ENCODE peak calls at places on chromosome 10, in seven cellular contexts. One of them, this sample, is unnamed.

GRCh38 chr10:71694567-71694968 is 25.0 kb downstream of the C10orf105 start:
- DNase-seq in Panc1: no peak
- DNase-seq in upper lobe of right lung: peak; percentile 72
- DNase-seq in IMR-90: no peak
- DNase-seq in transverse colon: peak; percentile 72
- DNase-seq in vagina: no peak
- DNase-seq in HCT116: no peak
- DNase-seq in this sample: no peak

GRCh38 chr10:50892467-50892866 is 7.0 kb upstream of the A1CF start:
- DNase-seq in Panc1: no peak
- DNase-seq in upper lobe of right lung: no peak
- DNase-seq in IMR-90: no peak
- DNase-seq in transverse colon: no peak
- DNase-seq in vagina: no peak
- DNase-seq in HCT116: no peak
- DNase-seq in this sample: no peak

GRCh38 chr10:90884414-90884813 is 12.6 kb downstream of the RPP30 start:
- DNase-seq in Panc1: no peak
- DNase-seq in upper lobe of right lung: no peak
- DNase-seq in IMR-90: peak; percentile 41
- DNase-seq in transverse colon: no peak
- DNase-seq in vagina: no peak
- DNase-seq in HCT116: no peak
- DNase-seq in this sample: no peak

GRCh38 chr10:127563718-127564553 is 14.8 kb downstream of the NPS start:
- DNase-seq in Panc1: no peak
- DNase-seq in upper lobe of right lung: peak; percentile 79
- DNase-seq in IMR-90: no peak
- DNase-seq in transverse colon: peak; percentile 21
- DNase-seq in vagina: no peak
- DNase-seq in HCT116: peak; percentile 24
- DNase-seq in this sample: no peak

GRCh38 chr10:13354783-13355182 is 6.7 kb upstream of the SEPHS1 start:
- DNase-seq in Panc1: no peak
- DNase-seq in upper lobe of right lung: no peak
- DNase-seq in IMR-90: no peak
- DNase-seq in transverse colon: no peak
- DNase-seq in vagina: no peak
- DNase-seq in HCT116: no peak
- DNase-seq in this sample: no peak

GRCh38 chr10:77393821-77394501 is 243.6 kb downstream of the KCNMA1 start:
- DNase-seq in Panc1: no peak
- DNase-seq in upper lobe of right lung: no peak
- DNase-seq in IMR-90: no peak
- DNase-seq in transverse colon: no peak
- DNase-seq in vagina: no peak
- DNase-seq in HCT116: no peak
- DNase-seq in this sample: no peak

GRCh38 chr10:105952153-105952552 is 1212.4 kb downstream of the SORCS1 start:
- DNase-seq in Panc1: no peak
- DNase-seq in upper lobe of right lung: no peak
- DNase-seq in IMR-90: peak; percentile 27
- DNase-seq in transverse colon: no peak
- DNase-seq in vagina: no peak
- DNase-seq in HCT116: no peak
- DNase-seq in this sample: no peak

GRCh38 chr10:84156768-84157167 is 16.8 kb upstream of the GPR15LG start:
- DNase-seq in Panc1: peak; percentile 25
- DNase-seq in upper lobe of right lung: no peak
- DNase-seq in IMR-90: peak; percentile 10
- DNase-seq in transverse colon: no peak
- DNase-seq in vagina: no peak
- DNase-seq in HCT116: no peak
- DNase-seq in this sample: no peak

GRCh38 chr10:5413012-5413938 is 918 bp downstream of the NET1 start:
- DNase-seq in Panc1: no peak
- DNase-seq in upper lobe of right lung: no peak
- DNase-seq in IMR-90: peak; percentile 30
- DNase-seq in transverse colon: no peak
- DNase-seq in vagina: no peak
- DNase-seq in HCT116: no peak
- DNase-seq in this sample: no peak

GRCh38 chr10:58967551-58968418 is 208.7 kb upstream of the PHYHIPL start:
- DNase-seq in Panc1: no peak
- DNase-seq in upper lobe of right lung: peak; percentile 61
- DNase-seq in IMR-90: no peak
- DNase-seq in transverse colon: no peak
- DNase-seq in vagina: no peak
- DNase-seq in HCT116: no peak
- DNase-seq in this sample: no peak
- H3K4me3 ChIP-seq in Panc1: no peak overlapping the region
- H3K4me3 ChIP-seq in upper lobe of right lung: no peak overlapping the region
- H3K4me3 ChIP-seq in IMR-90: no peak overlapping the region
- H3K4me3 ChIP-seq in transverse colon: no peak overlapping the region
- H3K4me3 ChIP-seq in vagina: no peak overlapping the region
- H3K4me3 ChIP-seq in HCT116: no peak overlapping the region
- H3K4me3 ChIP-seq in this sample: no peak overlapping the region

DNA sequence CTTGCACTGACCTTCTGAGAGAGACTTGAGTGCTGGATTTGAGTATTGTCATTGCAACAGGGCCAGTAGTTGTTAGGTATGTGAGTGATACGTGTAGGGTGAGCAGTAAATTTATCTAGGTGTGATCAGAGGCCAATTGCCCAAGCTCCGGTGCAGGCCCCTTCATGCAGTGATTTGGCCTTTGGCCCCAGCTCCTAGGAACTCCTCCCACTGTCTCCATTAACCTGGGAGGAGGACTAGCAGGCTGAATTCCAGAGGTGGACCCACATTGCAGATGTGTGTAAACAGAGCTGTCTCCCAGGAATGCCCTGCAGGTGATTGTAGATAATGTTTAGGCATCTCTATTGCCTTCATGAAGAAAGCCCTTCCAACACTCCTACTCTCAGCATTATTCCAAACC is 19.5 kb downstream of the TCF7L2 start:
- DNase-seq in Panc1: no peak
- DNase-seq in upper lobe of right lung: no peak
- DNase-seq in IMR-90: no peak
- DNase-seq in transverse colon: peak; percentile 44
- DNase-seq in vagina: no peak
- DNase-seq in HCT116: no peak
- DNase-seq in this sample: no peak
- H3K36me3 ChIP-seq in Panc1: no peaks in the 10 kb centered on the region
- H3K36me3 ChIP-seq in upper lobe of right lung: peaks cover 37% of the 10 kb centered on the region
- H3K36me3 ChIP-seq in IMR-90: peaks cover 18% of the 10 kb centered on the region
- H3K36me3 ChIP-seq in transverse colon: no peaks in the 10 kb centered on the region
- H3K36me3 ChIP-seq in vagina: peaks cover 6% of the 10 kb centered on the region
- H3K36me3 ChIP-seq in HCT116: peaks cover 73% of the 10 kb centered on the region
- H3K36me3 ChIP-seq in this sample: no peaks in the 10 kb centered on the region

GRCh38 chr10:73973427-73973826 is 24.5 kb upstream of the VCL start:
- DNase-seq in Panc1: no peak
- DNase-seq in upper lobe of right lung: no peak
- DNase-seq in IMR-90: no peak
- DNase-seq in transverse colon: no peak
- DNase-seq in vagina: no peak
- DNase-seq in HCT116: no peak
- DNase-seq in this sample: no peak

GRCh38 chr10:73974309-73974946 is 23.5 kb upstream of the VCL start:
- DNase-seq in Panc1: no peak
- DNase-seq in upper lobe of right lung: no peak
- DNase-seq in IMR-90: no peak
- DNase-seq in transverse colon: no peak
- DNase-seq in vagina: no peak
- DNase-seq in HCT116: no peak
- DNase-seq in this sample: no peak

GRCh38 chr10:73979428-73980407 is 18.2 kb upstream of the VCL start:
- DNase-seq in Panc1: no peak
- DNase-seq in upper lobe of right lung: no peak
- DNase-seq in IMR-90: no peak
- DNase-seq in transverse colon: no peak
- DNase-seq in vagina: no peak
- DNase-seq in HCT116: no peak
- DNase-seq in this sample: no peak

GRCh38 chr10:73971636-73972354 is 26.1 kb upstream of the VCL start:
- DNase-seq in Panc1: no peak
- DNase-seq in upper lobe of right lung: no peak
- DNase-seq in IMR-90: no peak
- DNase-seq in transverse colon: no peak
- DNase-seq in vagina: no peak
- DNase-seq in HCT116: no peak
- DNase-seq in this sample: no peak

DNA sequence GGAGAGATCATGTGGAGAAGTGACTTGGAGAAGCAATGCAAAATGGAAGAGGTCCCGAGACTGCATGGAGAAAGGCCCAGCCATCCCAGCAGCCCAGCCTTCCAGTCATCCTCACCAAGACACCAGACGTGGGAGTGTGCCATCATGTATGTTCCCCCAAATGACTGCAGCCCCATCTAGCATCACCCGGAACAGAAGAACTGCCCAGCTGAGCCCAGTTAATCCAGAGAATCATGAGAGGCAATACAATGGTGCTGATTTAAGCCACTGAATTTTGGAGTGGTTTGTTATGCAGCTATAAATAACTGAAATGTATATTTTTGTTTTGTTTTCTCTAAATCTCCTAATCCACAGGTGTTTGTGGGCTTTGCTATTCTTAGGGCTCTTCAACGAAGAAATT is 22.5 kb upstream of the VCL start:
- DNase-seq in Panc1: no peak
- DNase-seq in upper lobe of right lung: no peak
- DNase-seq in IMR-90: no peak
- DNase-seq in transverse colon: no peak
- DNase-seq in vagina: no peak
- DNase-seq in HCT116: no peak
- DNase-seq in this sample: no peak
- H3K4me3 ChIP-seq in Panc1: no peak overlapping the region
- H3K4me3 ChIP-seq in upper lobe of right lung: no peak overlapping the region
- H3K4me3 ChIP-seq in IMR-90: no peak overlapping the region
- H3K4me3 ChIP-seq in transverse colon: no peak overlapping the region
- H3K4me3 ChIP-seq in vagina: no peak overlapping the region
- H3K4me3 ChIP-seq in HCT116: no peak overlapping the region
- H3K4me3 ChIP-seq in this sample: no peak overlapping the region

DNA sequence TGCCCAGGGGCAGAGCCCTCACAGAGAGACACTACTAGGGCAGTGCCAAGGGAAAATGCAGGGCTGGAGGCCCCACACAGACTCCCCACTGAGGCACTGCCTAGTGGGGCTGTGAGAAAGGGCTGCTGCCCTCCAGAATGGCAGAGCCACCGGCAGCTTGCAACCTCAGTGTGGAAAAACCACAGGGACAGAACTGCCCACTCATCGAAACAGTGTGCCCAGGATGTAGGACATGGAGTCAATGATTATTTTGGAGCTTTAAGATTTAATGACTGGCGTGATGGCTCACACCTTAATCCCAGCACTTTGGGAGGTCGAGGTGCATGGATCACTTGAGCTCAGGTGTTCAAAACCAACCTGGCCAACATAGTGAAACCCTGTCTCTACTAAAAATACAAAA is 27.5 kb upstream of the MSS51 start:
- DNase-seq in Panc1: no peak
- DNase-seq in upper lobe of right lung: no peak
- DNase-seq in IMR-90: no peak
- DNase-seq in transverse colon: no peak
- DNase-seq in vagina: no peak
- DNase-seq in HCT116: no peak
- DNase-seq in this sample: no peak
- H3K36me3 ChIP-seq in Panc1: no peaks in the 10 kb centered on the region
- H3K36me3 ChIP-seq in upper lobe of right lung: peaks cover 48% of the 10 kb centered on the region
- H3K36me3 ChIP-seq in IMR-90: peaks cover 15% of the 10 kb centered on the region
- H3K36me3 ChIP-seq in transverse colon: peaks cover 5% of the 10 kb centered on the region
- H3K36me3 ChIP-seq in vagina: peaks cover 17% of the 10 kb centered on the region
- H3K36me3 ChIP-seq in HCT116: peaks cover 4% of the 10 kb centered on the region
- H3K36me3 ChIP-seq in this sample: peaks cover 4% of the 10 kb centered on the region

GRCh38 chr10:117542706-117543244 is at the start of gene EMX2:
- DNase-seq in Panc1: no peak
- DNase-seq in upper lobe of right lung: no peak
- DNase-seq in IMR-90: no peak
- DNase-seq in transverse colon: no peak
- DNase-seq in vagina: no peak
- DNase-seq in HCT116: no peak
- DNase-seq in this sample: no peak
- H3K4me3 ChIP-seq in Panc1: peak within 1 kb of the TSS; percentile 48
- H3K4me3 ChIP-seq in upper lobe of right lung: peak within 1 kb of the TSS; percentile 4
- H3K4me3 ChIP-seq in IMR-90: no peak within 1 kb of the TSS
- H3K4me3 ChIP-seq in transverse colon: peak within 1 kb of the TSS; percentile 39
- H3K4me3 ChIP-seq in vagina: peak within 1 kb of the TSS; percentile 54
- H3K4me3 ChIP-seq in HCT116: peak within 1 kb of the TSS; percentile 19
- H3K4me3 ChIP-seq in this sample: peak within 1 kb of the TSS; percentile 81

GRCh38 chr10:78716034-78716660 is 352.6 kb upstream of the ZMIZ1 start:
- DNase-seq in Panc1: no peak
- DNase-seq in upper lobe of right lung: no peak
- DNase-seq in IMR-90: no peak
- DNase-seq in transverse colon: no peak
- DNase-seq in vagina: no peak
- DNase-seq in HCT116: no peak
- DNase-seq in this sample: no peak
- H3K36me3 ChIP-seq in Panc1: no peaks in the 10 kb centered on the region
- H3K36me3 ChIP-seq in upper lobe of right lung: no peaks in the 10 kb centered on the region
- H3K36me3 ChIP-seq in IMR-90: no peaks in the 10 kb centered on the region
- H3K36me3 ChIP-seq in transverse colon: no peaks in the 10 kb centered on the region
- H3K36me3 ChIP-seq in vagina: no peaks in the 10 kb centered on the region
- H3K36me3 ChIP-seq in HCT116: no peaks in the 10 kb centered on the region
- H3K36me3 ChIP-seq in this sample: no peaks in the 10 kb centered on the region

DNA sequence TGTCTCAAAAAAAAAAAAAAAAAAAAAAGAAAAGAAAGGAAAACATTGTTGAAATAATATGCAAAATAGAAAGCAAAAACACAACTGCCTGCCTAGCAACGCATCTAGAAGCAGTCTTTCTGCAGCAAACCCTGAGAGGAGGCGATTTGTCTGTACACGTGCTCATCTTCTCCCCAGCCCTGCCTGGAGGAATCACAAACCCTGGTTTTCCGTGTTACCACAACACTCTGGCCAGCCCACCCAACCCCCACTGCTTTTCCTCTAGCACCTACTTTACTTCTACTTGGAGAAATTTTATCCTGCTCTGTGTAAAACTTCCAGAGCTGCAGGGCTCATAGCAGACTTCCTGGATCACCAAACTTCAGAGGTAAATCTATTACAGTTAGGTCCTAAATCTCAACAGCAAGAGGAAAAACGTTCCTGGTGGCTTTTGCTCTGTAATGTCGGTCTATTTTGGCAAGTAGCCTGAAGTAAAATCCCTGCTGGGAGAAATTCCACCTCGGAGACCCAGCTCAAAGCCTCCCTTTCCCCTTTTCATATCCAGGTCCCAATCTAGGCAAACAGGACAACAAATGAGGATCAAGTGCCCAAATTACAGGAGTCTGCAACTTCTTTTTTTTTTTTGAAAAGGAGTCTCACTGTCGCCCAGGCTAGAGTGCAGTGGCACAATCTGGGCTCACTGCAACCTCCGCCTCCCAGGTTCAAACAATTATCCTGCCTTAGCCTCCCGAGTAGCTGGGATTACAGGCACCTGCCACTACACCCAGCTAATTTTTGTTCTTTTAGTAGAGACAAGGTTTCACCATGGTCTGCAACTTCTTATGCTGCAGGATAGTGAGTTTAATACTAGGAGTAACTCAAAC is 91.6 kb downstream of the DNMBP start:
- DNase-seq in Panc1: no peak
- DNase-seq in upper lobe of right lung: peak; percentile 66
- DNase-seq in IMR-90: peak; percentile 59
- DNase-seq in transverse colon: peak; percentile 35
- DNase-seq in vagina: no peak
- DNase-seq in HCT116: no peak
- DNase-seq in this sample: no peak
- H3K4me3 ChIP-seq in Panc1: peak overlapping the region; percentile 50
- H3K4me3 ChIP-seq in upper lobe of right lung: peak overlapping the region; percentile 38
- H3K4me3 ChIP-seq in IMR-90: peak overlapping the region; percentile 23
- H3K4me3 ChIP-seq in transverse colon: peak overlapping the region; percentile 32
- H3K4me3 ChIP-seq in vagina: peak overlapping the region; percentile 12
- H3K4me3 ChIP-seq in HCT116: no peak overlapping the region
- H3K4me3 ChIP-seq in this sample: peak overlapping the region; percentile 74